ENCODE peak calls at places on chromosomes 5 and 9, in four cellular contexts. X is AML-193; U is activated naive CD8-positive, alpha-beta T cell treated with anti-CD3 and anti-CD28 coated beads, Interleukin-2, amount 50 U/mL, for 16 hours; B is germinal center. R is an unnamed sample.

GRCh38 chr5:103119765-103120606 is at the start of the genes GIN1 and PPIP5K2:
- DNase-seq in X (peak; percentile 97), U (peak; percentile 91), B (peak; percentile 87), R (peak; percentile 83)

GRCh38 chr5:175652741-175653663 is 4.9 kb upstream of the HRH2 start:
- DNase-seq in X (no peak), U (peak; percentile 53), B (no peak), R (no peak)

GRCh38 chr5:67063791-67064190 is 132.8 kb downstream of the CD180 start:
- DNase-seq in X (no peak), U (no peak), B (no peak), R (no peak)

GRCh38 chr9:136670571-136671253 is 8.0 kb downstream of the EGFL7 start:
- DNase-seq in X (no peak), U (no peak), B (no peak), R (no peak)

GRCh38 chr9:20872340-20872977 is 159.0 kb downstream of the HACD4 start:
- DNase-seq in X (peak; percentile 37), U (no peak), B (no peak), R (no peak)

GRCh38 chr5:132238169-132238744 is 10.6 kb upstream of the P4HA2 start:
- DNase-seq in X (peak; percentile 33), U (peak; percentile 64), B (peak; percentile 66), R (no peak)

GRCh38 chr9:128383791-128384190 is 12.6 kb downstream of the URM1 start:
- DNase-seq in X (no peak), U (no peak), B (no peak), R (peak; percentile 77)

GRCh38 chr5:128635379-128635778 is 97.3 kb upstream of the FBN2 start:
- DNase-seq in X (no peak), U (no peak), B (no peak), R (no peak)

GRCh38 chr5:151598984-151599383 is 7.9 kb upstream of the FAT2 start:
- DNase-seq in X (no peak), U (no peak), B (no peak), R (no peak)

R was measured in substantia nigra.